ENCODE peak calls at places on chromosome 14, in five cellular contexts. T, L, K, Y and M are unnamed samples. For H3K27me3, the result is how much of the 10 kb centered on the place peaks cover.

GRCh38 chr14:104689620-104690265 is 325 bp downstream of the INF2 start:
- DNase-seq in L (peak), T (no peak), K (no peak), Y (no peak), M (peak)

GRCh38 chr14:76153919-76154318 is 2.2 kb downstream of the GPATCH2L start:
- DNase-seq in Y (no peak), K (no peak), L (no peak), T (no peak), M (no peak)

GRCh38 chr14:19851365-19851764 is 23.6 kb upstream of the OR4K2 start:
- DNase-seq in T (no peak), Y (no peak), L (no peak), K (no peak), M (no peak)

GRCh38 chr14:32313977-32314376 is 15.1 kb upstream of the AKAP6 start:
- DNase-seq in Y (no peak), T (no peak), K (no peak), L (peak), M (peak)

GRCh38 chr14:105486974-105487448 is 325 bp downstream of the CRIP1 start:
- DNase-seq in Y (peak), K (no peak), L (peak), T (no peak), M (peak)

GRCh38 chr14:99564256-99564902 is 39.6 kb downstream of the CCDC85C start:
- DNase-seq in Y (peak), L (no peak), T (peak), K (peak), M (peak)

GRCh38 chr14:66782853-66783252 is 274.9 kb downstream of the GPHN start:
- DNase-seq in L (no peak), K (no peak), Y (no peak), T (no peak), M (no peak)

GRCh38 chr14:64502476-64503183 is 1.0 kb downstream of the ZBTB25 start:
- DNase-seq in Y (no peak), T (no peak), L (peak), K (peak), M (peak)

GRCh38 chr14:68663385-68664076 is 129.3 kb downstream of the ZFP36L1 start:
- DNase-seq in K (no peak), L (no peak), Y (no peak), T (no peak), M (no peak)

GRCh38 chr14:104115691-104116543 is 22.5 kb upstream of the KIF26A start:
- DNase-seq in L (peak), K (no peak), T (no peak), Y (peak), M (no peak)

GRCh38 chr14:74980746-74981661 is 21.7 kb upstream of the EIF2B2 start:
- DNase-seq in K (peak), T (no peak), L (no peak), Y (no peak), M (no peak)

GRCh38 chr14:74984241-74985027 is 18.3 kb upstream of the EIF2B2 start:
- DNase-seq in L (no peak), T (no peak), Y (no peak), K (no peak), M (no peak)

GRCh38 chr14:74981833-74982232 is 20.9 kb upstream of the EIF2B2 start:
- DNase-seq in L (no peak), Y (no peak), K (no peak), T (no peak), M (no peak)

GRCh38 chr14:74983343-74983742 is 19.4 kb upstream of the EIF2B2 start:
- DNase-seq in L (no peak), K (peak), Y (no peak), T (no peak), M (no peak)

DNA sequence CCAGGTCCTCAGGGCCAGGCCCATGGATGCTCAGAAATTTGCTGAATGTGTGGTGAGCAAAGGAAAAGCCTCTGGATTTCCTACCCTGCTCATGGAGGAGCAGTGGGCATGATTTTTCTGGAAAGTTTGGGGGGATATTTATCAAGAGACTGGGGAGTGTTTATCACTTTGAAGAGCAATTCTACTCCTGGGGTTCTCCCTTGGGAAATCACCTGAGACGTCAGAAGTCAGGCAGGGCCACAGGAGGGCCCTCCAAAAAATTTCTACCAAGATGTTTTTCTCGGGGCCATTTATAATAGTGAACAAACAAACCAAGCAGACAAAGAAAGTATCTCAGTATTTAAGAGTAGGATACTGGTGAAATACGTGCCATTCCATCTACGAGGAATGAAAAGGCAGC is 20.1 kb upstream of the EIF2B2 start:
- DNase-seq in L (no peak), Y (no peak), K (no peak), T (no peak), M (no peak)
- H3K4me3 ChIP-seq in L (no peak), Y (no peak), K (no peak), T (no peak), M (no peak)

DNA sequence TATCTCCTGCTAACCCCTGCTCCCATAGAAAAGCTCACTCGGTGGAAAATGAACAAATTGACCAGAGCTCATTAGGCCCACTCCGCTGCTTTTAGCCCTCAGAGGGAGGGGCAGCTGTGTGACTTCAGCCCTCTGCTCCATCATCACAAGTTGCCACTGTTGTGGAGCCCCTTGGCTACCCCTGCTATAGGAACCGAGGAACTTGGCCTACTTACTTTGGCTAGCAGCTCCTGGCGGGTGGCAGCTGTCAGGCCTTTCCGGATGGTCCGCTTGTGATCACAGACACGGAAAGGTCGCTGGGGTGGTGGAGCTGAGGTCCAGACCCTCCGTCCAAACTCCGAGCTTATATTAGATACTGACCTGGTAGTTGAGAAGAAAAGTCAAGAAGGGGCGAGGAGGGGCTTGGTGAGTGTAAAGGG is 612 bp downstream of the CIDEB start:
- DNase-seq in L (no peak), K (no peak), Y (no peak), T (no peak), M (no peak)
- H3K27ac ChIP-seq in L (peak), K (no peak), Y (no peak), T (no peak), M (peak)

GRCh38 chr14:24342889-24343288 is 3.1 kb upstream of the RIPK3 start:
- DNase-seq in L (no peak), T (no peak), Y (no peak), K (no peak), M (no peak)

GRCh38 chr14:24347140-24347539 is 7.3 kb upstream of the RIPK3 start:
- DNase-seq in L (no peak), Y (no peak), K (no peak), T (no peak), M (peak)

GRCh38 chr14:24348186-24348585 is 8.4 kb upstream of the RIPK3 start:
- DNase-seq in T (no peak), K (no peak), Y (no peak), L (no peak), M (no peak)

GRCh38 chr14:24340606-24341005 is 815 bp upstream of the RIPK3 start:
- DNase-seq in T (no peak), L (no peak), K (no peak), Y (no peak), M (no peak)

DNA sequence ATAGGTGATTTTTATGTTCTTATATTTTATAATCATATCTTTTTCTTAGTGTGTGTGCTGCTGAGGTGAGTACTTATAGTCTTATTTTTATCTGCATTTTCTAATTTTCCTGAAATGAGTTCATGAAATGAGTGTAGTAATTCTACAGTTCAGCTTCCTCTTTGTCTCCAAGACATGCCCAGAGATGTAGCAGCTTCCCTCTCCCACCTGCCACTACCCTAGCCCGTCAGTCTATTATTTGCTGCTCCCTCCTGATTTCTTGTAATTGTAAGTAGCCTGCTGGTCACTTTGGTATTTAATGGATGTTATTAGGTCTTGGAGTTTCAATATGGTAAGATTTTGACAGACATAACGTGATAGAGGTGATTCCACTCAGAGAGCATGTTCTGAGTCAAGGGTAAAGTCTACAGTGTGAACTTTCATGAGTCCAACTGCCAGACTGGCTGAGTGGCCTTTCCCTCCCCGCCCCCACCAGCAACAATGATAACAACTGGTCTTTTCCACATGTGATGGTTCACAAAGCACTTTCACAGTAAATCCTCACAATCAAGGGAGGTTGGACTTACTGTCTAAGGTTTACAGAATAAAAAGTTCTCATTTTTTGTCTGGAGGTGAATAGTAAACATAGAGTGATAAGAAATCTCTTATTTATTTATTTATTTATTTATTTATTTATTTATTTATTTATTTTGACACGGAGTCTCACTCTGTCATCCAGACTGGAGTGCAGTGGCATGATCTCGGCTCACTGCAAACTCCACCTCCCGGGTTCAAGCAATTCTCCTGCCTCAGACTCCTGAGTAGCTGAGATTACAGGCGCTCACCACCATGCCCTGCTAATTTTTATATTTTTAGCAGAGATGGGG is 4.2 kb upstream of the RIPK3 start:
- DNase-seq in K (no peak), T (no peak), L (no peak), Y (no peak), M (peak)
- H3K27me3 ChIP-seq in K (under half), T (under half), L (under half), Y (under half), M (under half)

DNA sequence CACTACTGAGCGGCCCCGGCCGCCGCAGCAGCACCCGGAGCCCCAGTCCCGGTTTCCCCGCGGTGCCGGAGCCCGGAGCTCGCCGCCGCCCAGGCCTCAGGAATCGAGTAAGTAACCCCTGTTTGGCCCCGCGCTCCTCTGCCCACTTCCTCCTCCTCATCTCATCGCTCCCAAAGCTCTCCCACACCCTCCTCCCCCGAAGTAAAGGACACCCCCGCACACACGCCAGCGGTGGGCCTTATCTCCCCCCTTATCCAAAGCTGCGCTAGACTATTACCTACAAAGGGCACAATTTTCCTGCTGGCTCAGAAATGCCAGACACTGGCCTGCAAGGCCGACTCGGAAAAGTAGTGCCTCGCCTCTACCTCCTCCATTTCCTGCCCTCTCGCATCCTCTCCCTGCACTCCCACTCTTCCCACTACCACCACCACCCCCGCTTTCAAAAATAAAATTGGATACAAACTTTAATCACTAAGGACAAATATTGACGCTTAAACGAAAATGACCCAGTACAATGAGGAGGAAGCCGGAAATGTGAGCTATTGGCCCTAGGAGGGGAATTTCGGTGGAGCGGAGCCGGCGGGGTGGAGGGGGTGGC is 581 bp upstream of the FOXG1 start:
- DNase-seq in K (no peak), T (no peak), Y (no peak), L (no peak), M (no peak)
- H3K4me3 ChIP-seq in K (peak), T (peak), Y (peak), L (no peak), M (peak)

DNA sequence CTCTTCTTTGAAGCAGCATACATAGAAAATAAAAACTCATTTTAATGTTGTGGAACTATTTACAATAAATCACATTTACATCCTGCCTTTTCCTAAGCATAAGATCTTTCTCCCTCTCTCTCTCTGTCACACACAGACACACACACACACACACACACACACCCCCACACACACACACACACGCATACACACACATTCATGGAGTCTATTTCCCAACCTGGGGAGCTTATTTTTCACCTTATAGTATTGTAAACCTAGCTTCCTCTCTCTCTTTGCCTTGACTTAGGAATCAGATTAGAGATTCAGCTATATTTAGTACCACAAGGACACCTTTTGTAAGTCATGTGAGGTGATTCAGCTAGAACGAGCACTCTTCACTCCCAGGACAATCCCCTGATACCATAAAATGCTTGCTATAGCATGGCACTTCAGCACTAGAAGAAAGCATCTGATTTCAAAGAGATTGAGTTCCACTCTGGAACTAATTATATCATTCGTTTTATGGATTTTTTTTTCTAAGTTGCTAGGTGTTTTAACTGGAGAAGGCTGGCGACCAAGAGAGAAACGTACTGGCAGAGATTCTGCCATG is 23.6 kb downstream of the TMEM30B start:
- DNase-seq in Y (no peak), K (no peak), T (no peak), L (no peak), M (no peak)
- H3K27ac ChIP-seq in Y (no peak), K (no peak), T (no peak), L (no peak), M (no peak)

DNA sequence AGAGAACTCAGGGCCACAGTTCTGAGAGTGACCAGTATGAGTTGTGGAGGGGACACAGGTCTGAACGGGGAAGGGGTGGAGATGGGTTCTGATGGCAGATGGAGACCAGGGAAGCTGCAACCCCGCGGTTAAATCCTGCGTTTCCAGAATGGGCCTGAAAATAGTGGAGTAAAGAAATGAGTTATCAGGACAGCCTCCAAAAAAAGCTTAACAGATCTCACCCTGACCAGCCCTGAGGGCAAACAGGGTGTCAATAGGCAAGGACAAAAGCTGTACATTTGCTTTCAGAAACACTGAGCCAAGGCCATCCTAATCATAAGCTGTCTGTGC is 555 bp upstream of the RTN1 start:
- DNase-seq in T (no peak), Y (no peak), K (peak), L (no peak), M (no peak)
- H3K27me3 ChIP-seq in T (under half), Y (half or more), K (under half), L (half or more), M (under half)

DNA sequence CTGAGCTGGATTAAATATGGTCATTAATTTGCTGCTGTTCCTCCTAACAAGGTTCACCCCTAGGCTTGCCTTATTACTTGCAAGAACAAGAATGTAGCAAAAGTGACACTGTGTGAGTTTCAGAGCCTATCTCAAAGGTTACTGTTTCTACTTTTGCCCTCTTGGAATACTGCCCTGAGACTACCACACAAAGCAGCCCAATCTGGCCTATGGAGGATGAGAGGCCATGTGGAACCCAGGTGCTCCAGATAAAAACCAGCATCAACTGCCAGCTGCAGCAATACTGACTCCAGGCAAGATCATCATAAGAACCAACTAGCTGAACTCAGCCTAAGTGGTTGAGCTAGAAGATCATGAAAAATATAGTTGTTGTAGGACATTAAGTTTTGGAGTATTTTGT is 22.4 kb upstream of the SUPT16H start:
- DNase-seq in K (no peak), T (no peak), Y (no peak), L (no peak), M (no peak)
- H3K4me3 ChIP-seq in K (no peak), T (no peak), Y (no peak), L (no peak), M (no peak)

GRCh38 chr14:54680636-54681035 is 113.7 kb downstream of the SAMD4A start:
- DNase-seq in L (no peak), T (no peak), K (no peak), Y (no peak), M (no peak)
- H3K27ac ChIP-seq in L (no peak), T (no peak), K (no peak), Y (peak), M (no peak)

GRCh38 chr14:95609398-95609990 is 74.6 kb downstream of the GLRX5 start:
- DNase-seq in Y (no peak), K (peak), L (no peak), T (peak), M (peak)
- H3K27me3 ChIP-seq in Y (half or more), K (under half), L (under half), T (under half), M (under half)